ENCODE peak calls at places on chromosomes 12 and 14, in ten cellular contexts. W, U, E, M, L, P, F, D, B and J are unnamed samples.

GRCh38 chr14:102575479-102576428 is 16.7 kb upstream of the RCOR1 start:
- DNase-seq in L (no peak), E (no peak), W (no peak), P (no peak), F (no peak), B (no peak), M (no peak), U (no peak), D (no peak), J (no peak)

GRCh38 chr12:127888948-127889347 is 378.0 kb upstream of the TMEM132C start:
- DNase-seq in B (no peak), W (peak; percentile 4), L (no peak), D (peak; percentile 41), M (no peak), U (no peak), F (peak; percentile 41), P (peak; percentile 52), E (no peak), J (no peak)

GRCh38 chr12:48977290-48978281 is 536 bp upstream of the WNT1 start:
- DNase-seq in F (peak; percentile 52), D (no peak), U (no peak), B (peak; percentile 57), L (peak; percentile 60), M (peak; percentile 80), P (peak; percentile 82), W (peak; percentile 46), E (no peak), J (peak; percentile 94)

GRCh38 chr14:77638738-77639137 is 22.3 kb upstream of the SPTLC2 start:
- DNase-seq in L (no peak), M (no peak), F (no peak), D (no peak), U (no peak), W (peak; percentile 94), B (no peak), E (no peak), P (peak; percentile 96), J (no peak)

GRCh38 chr12:97960741-97961608 is 498.4 kb downstream of the RMST start:
- DNase-seq in F (peak; percentile 17), D (no peak), W (peak; percentile 2), M (no peak), E (no peak), P (no peak), B (peak; percentile 71), L (peak; percentile 19), U (no peak), J (peak; percentile 2)

GRCh38 chr12:121536929-121537813 is 43.7 kb downstream of the KDM2B start:
- DNase-seq in D (peak; percentile 85), B (peak; percentile 87), F (peak; percentile 73), M (peak; percentile 89), W (peak; percentile 50), P (peak; percentile 84), U (peak; percentile 83), E (peak; percentile 86), L (peak; percentile 88), J (peak; percentile 92)

GRCh38 chr14:84749191-84749945 is 780.6 kb upstream of the FLRT2 start:
- DNase-seq in U (no peak), B (no peak), F (no peak), P (no peak), L (no peak), W (no peak), M (no peak), D (no peak), E (no peak), J (no peak)

GRCh38 chr14:65462411-65462810 is 49.9 kb downstream of the FUT8 start:
- DNase-seq in P (peak; percentile 50), B (no peak), E (no peak), L (no peak), F (no peak), D (no peak), W (peak; percentile 91), U (no peak), M (no peak), J (no peak)

GRCh38 chr14:87816421-87816820 is 176.6 kb downstream of the GALC start:
- DNase-seq in U (no peak), B (no peak), E (no peak), M (no peak), W (no peak), P (no peak), L (no peak), D (no peak), F (no peak), J (no peak)

GRCh38 chr14:99099051-99099787 is 172.8 kb downstream of the BCL11B start:
- DNase-seq in B (no peak), U (no peak), L (no peak), F (no peak), W (no peak), M (no peak), E (no peak), D (no peak), P (no peak), J (no peak)

GRCh38 chr14:85523624-85524023 is 6.3 kb upstream of the FLRT2 start:
- DNase-seq in B (no peak), D (no peak), F (no peak), L (no peak), M (no peak), P (no peak), E (no peak), U (no peak), W (no peak), J (no peak)

GRCh38 chr12:4562034-4562657 is at the start of gene DYRK4:
- DNase-seq in P (peak; percentile 74), M (peak; percentile 75), B (peak; percentile 89), E (peak; percentile 85), F (peak; percentile 62), U (peak; percentile 58), L (peak; percentile 72), D (peak; percentile 75), W (peak; percentile 52), J (peak; percentile 95)

GRCh38 chr14:91245029-91245428 is 525 bp upstream of the GPR68 start:
- DNase-seq in U (no peak), P (no peak), W (no peak), M (no peak), F (no peak), D (no peak), B (no peak), L (no peak), E (no peak), J (no peak)

GRCh38 chr12:34398366-34398705 is 376.0 kb downstream of the ALG10 start:
- DNase-seq in M (peak; percentile 53), P (no peak), F (peak; percentile 1), L (no peak), E (peak; percentile 3), D (peak; percentile 5), W (no peak), U (peak; percentile 35), B (peak; percentile 2), J (no peak)

GRCh38 chr12:91406920-91407341 is 224.3 kb upstream of the DCN start:
- DNase-seq in D (no peak), B (no peak), L (no peak), F (no peak), W (peak; percentile 32), U (no peak), P (peak; percentile 25), E (no peak), M (no peak), J (no peak)

GRCh38 chr14:32366256-32366655 is 37.2 kb downstream of the AKAP6 start:
- DNase-seq in D (no peak), E (no peak), P (peak; percentile 67), U (no peak), M (no peak), L (no peak), B (no peak), F (no peak), W (peak; percentile 59), J (no peak)

GRCh38 chr14:77158175-77158908 is 16.8 kb upstream of the ZDHHC22 start:
- DNase-seq in E (no peak), U (no peak), M (no peak), F (no peak), D (no peak), W (peak; percentile 66), L (peak; percentile 43), B (peak; percentile 55), P (peak; percentile 85), J (peak; percentile 72)

GRCh38 chr12:52949413-52950331 is 754 bp downstream of the KRT18 start:
- DNase-seq in D (no peak), W (peak; percentile 95), M (no peak), P (peak; percentile 85), B (no peak), F (no peak), L (peak; percentile 27), E (no peak), U (peak; percentile 82), J (peak; percentile 82)

GRCh38 chr12:95179011-95179410 is 38.3 kb downstream of the FGD6 start:
- DNase-seq in P (no peak), E (no peak), L (no peak), W (peak; percentile 29), U (no peak), D (no peak), M (no peak), B (no peak), F (no peak), J (no peak)

DNA sequence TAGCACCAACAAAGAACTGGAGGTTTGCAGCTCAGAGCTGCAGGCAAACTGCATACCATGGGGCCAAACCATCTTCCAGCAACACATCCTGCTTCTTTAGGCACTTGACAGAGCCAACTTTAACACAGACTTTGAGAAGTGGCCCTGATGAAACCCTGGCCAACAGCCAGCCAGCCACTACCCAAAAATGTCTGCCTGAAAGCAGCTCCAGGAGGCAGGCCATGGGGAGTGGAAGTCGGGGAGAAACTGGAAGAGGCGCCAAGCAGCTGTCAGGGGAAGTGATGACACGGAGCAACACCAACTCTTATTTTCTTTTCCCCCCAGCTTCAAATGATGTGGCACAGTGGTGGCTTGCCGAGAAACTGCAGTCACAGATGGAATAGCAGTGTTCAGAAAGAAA is 110.9 kb upstream of the PLXNC1 start:
- DNase-seq in P (no peak), U (no peak), L (no peak), F (no peak), D (no peak), B (no peak), M (no peak), W (no peak), E (no peak), J (no peak)
- H3K4me3 ChIP-seq in P (no peak overlapping the region), U (no peak overlapping the region), L (no peak overlapping the region), F (no peak overlapping the region), D (no peak overlapping the region), B (no peak overlapping the region), M (no peak overlapping the region), W (no peak overlapping the region), E (no peak overlapping the region), J (no peak overlapping the region)

GRCh38 chr12:84642201-84642600 is 270.4 kb downstream of the SLC6A15 start:
- DNase-seq in F (no peak), D (no peak), B (no peak), P (peak; percentile 40), W (no peak), L (no peak), M (no peak), E (no peak), U (no peak), J (no peak)
- H3K4me3 ChIP-seq in F (no peak overlapping the region), D (no peak overlapping the region), B (no peak overlapping the region), P (no peak overlapping the region), W (no peak overlapping the region), L (no peak overlapping the region), M (no peak overlapping the region), E (no peak overlapping the region), U (no peak overlapping the region), J (no peak overlapping the region)

GRCh38 chr12:12796171-12796570 is 10.7 kb downstream of the APOLD1 start:
- DNase-seq in E (no peak), U (no peak), P (no peak), L (no peak), F (no peak), W (no peak), D (no peak), B (no peak), M (no peak), J (no peak)
- H3K4me3 ChIP-seq in E (no peak overlapping the region), U (no peak overlapping the region), P (no peak overlapping the region), L (no peak overlapping the region), F (no peak overlapping the region), W (no peak overlapping the region), D (no peak overlapping the region), B (no peak overlapping the region), M (no peak overlapping the region), J (no peak overlapping the region)

GRCh38 chr12:110073049-110073831 is 24.9 kb upstream of the C12orf76 start:
- DNase-seq in F (peak; percentile 24), M (no peak), E (no peak), D (peak; percentile 34), W (no peak), P (peak; percentile 55), L (no peak), U (no peak), B (peak; percentile 66), J (peak; percentile 44)
- H3K4me3 ChIP-seq in F (peak overlapping the region; percentile 18), M (peak overlapping the region; percentile 54), E (peak overlapping the region; percentile 32), D (peak overlapping the region; percentile 50), W (peak overlapping the region; percentile 50), P (peak overlapping the region; percentile 83), L (no peak overlapping the region), U (peak overlapping the region; percentile 42), B (no peak overlapping the region), J (no peak overlapping the region)